ENCODE peak calls at places on chromosomes 7 and 10, in seven cellular contexts. T, Y, B, R, M, A and L are unnamed samples.

GRCh38 chr10:5581670-5582566 is 57.2 kb downstream of the CALML3 start:
- DNase-seq in M (no peak), B (no peak), T (no peak), R (no peak), A (peak; percentile 77), Y (no peak), L (no peak)

GRCh38 chr7:138556771-138557484 is 96.9 kb downstream of the TRIM24 start:
- DNase-seq in M (no peak), B (no peak), R (no peak), T (no peak), A (peak; percentile 11), Y (no peak), L (no peak)

GRCh38 chr10:78913219-78914059 is 155.3 kb upstream of the ZMIZ1 start:
- DNase-seq in R (no peak), M (no peak), T (no peak), B (no peak), A (peak; percentile 58), Y (no peak), L (no peak)

GRCh38 chr10:89064764-89065163 is 74.2 kb downstream of the FAS start:
- DNase-seq in T (peak; percentile 52), A (no peak), M (no peak), B (no peak), R (no peak), Y (no peak), L (no peak)

GRCh38 chr10:132407846-132408278 is 10.9 kb downstream of the PWWP2B start:
- DNase-seq in Y (no peak), T (no peak), B (no peak), A (peak; percentile 17), M (peak; percentile 92), R (no peak), L (peak; percentile 94)

GRCh38 chr7:68488366-68489060 is 1109.8 kb upstream of the AUTS2 start:
- DNase-seq in A (no peak), Y (no peak), M (no peak), T (no peak), R (no peak), B (no peak), L (no peak)

GRCh38 chr10:84599254-84599653 is 270.9 kb downstream of the CCSER2 start:
- DNase-seq in R (no peak), Y (no peak), A (no peak), M (no peak), B (no peak), T (no peak), L (peak; percentile 53)

GRCh38 chr10:89588671-89589070 is 53.3 kb upstream of the SLC16A12 start:
- DNase-seq in B (no peak), M (no peak), Y (no peak), T (no peak), A (no peak), R (no peak), L (no peak)

GRCh38 chr7:127943541-127944521 is 87.4 kb downstream of the LRRC4 start:
- DNase-seq in A (no peak), T (peak; percentile 14), B (no peak), R (no peak), Y (peak; percentile 35), M (peak; percentile 36), L (no peak)

GRCh38 chr7:95693551-95694333 is 78.6 kb upstream of the DYNC1I1 start:
- DNase-seq in M (no peak), R (no peak), B (no peak), Y (no peak), T (no peak), A (no peak), L (no peak)

GRCh38 chr7:82567841-82568240 is 124.3 kb upstream of the CACNA2D1 start:
- DNase-seq in T (no peak), R (no peak), M (no peak), B (no peak), Y (no peak), A (no peak), L (no peak)

GRCh38 chr7:82562716-82563404 is 119.3 kb upstream of the CACNA2D1 start:
- DNase-seq in Y (no peak), R (no peak), B (no peak), A (no peak), T (no peak), M (no peak), L (no peak)

GRCh38 chr7:82567356-82567755 is 123.8 kb upstream of the CACNA2D1 start:
- DNase-seq in T (no peak), Y (no peak), A (no peak), M (no peak), R (no peak), B (no peak), L (no peak)

GRCh38 chr7:82572195-82572880 is 128.8 kb upstream of the CACNA2D1 start:
- DNase-seq in T (peak; percentile 97), Y (peak; percentile 88), A (peak; percentile 76), M (peak; percentile 95), R (peak; percentile 65), B (peak; percentile 61), L (peak; percentile 95)

DNA sequence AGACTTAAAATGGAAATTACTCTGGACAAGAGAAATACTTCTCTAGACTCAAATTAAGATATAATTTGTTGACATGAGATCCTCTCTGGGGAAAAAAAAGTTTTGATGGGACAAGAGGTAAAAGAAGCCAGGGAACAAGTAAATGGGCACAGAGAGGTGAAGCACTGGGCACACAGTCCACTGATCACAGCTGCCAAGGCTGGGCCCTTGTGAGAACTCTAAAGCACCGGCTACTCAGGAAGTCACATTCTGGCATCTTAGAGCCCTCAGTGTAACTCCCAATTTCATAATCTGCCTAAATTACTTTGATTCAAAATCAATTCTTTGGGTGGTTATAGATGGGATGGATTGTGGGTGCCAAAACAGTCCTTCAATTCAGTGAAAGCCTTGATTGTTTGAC is 123.2 kb upstream of the CACNA2D1 start:
- DNase-seq in R (no peak), Y (peak; percentile 9), T (no peak), B (no peak), A (no peak), M (no peak), L (no peak)
- H3K27ac ChIP-seq in R (no peak overlapping the region), Y (no peak overlapping the region), T (no peak overlapping the region), B (no peak overlapping the region), A (no peak overlapping the region), M (no peak overlapping the region), L (no peak overlapping the region)

DNA sequence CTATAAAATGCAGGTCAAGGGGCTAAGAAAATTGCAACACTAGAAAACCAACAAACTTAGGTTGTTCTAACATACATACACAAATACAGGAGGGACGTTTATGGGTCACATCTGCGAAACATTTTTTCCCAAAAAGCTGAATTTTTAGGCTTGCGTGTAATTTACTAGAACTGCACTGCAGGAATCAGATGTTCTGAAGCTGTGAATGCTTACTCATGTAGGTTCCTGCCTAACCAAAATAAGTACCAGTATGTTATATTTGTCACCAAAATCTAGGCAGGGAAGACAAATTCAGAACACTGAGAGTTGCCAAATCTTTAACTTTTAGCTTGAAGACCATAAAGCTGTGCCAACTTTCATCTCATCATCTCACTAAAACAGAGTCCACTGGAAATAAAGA is 5.8 kb downstream of the UBE2H start:
- DNase-seq in A (no peak), B (no peak), R (no peak), M (no peak), T (no peak), Y (no peak), L (no peak)
- H3K4me3 ChIP-seq in A (no peak overlapping the region), B (no peak overlapping the region), R (no peak overlapping the region), M (no peak overlapping the region), T (no peak overlapping the region), Y (no peak overlapping the region), L (no peak overlapping the region)

GRCh38 chr10:27252267-27253000 is 11.8 kb upstream of the ACBD5 start:
- DNase-seq in T (peak; percentile 57), B (no peak), Y (peak; percentile 65), M (peak; percentile 78), R (peak; percentile 83), A (no peak), L (peak; percentile 98)
- TF ChIP-seq CTCF in T (peak; percentile 44), B (peak; percentile 74), Y (peak; percentile 89), M (no peak), R (peak; percentile 84), A (no peak), L (peak; percentile 97)

GRCh38 chr10:33274096-33274785 is 60.2 kb downstream of the NRP1 start:
- DNase-seq in R (no peak), Y (no peak), A (no peak), B (no peak), M (no peak), T (no peak), L (no peak)

GRCh38 chr10:33277135-33277536 is 57.3 kb downstream of the NRP1 start:
- DNase-seq in M (peak; percentile 51), T (peak; percentile 34), A (no peak), B (peak; percentile 49), R (no peak), Y (peak; percentile 90), L (no peak)

GRCh38 chr10:33279276-33279675 is 55.2 kb downstream of the NRP1 start:
- DNase-seq in Y (no peak), T (no peak), M (no peak), B (no peak), A (no peak), R (no peak), L (no peak)

GRCh38 chr10:33273295-33274002 is 61.0 kb downstream of the NRP1 start:
- DNase-seq in T (peak; percentile 66), B (peak; percentile 61), Y (peak; percentile 87), R (no peak), M (peak; percentile 90), A (no peak), L (peak; percentile 63)

GRCh38 chr10:33276282-33276923 is 58.1 kb downstream of the NRP1 start:
- DNase-seq in T (no peak), B (no peak), M (no peak), A (no peak), R (no peak), Y (no peak), L (no peak)
- H3K27ac ChIP-seq in T (no peak overlapping the region), B (peak overlapping the region; percentile 79), M (no peak overlapping the region), A (no peak overlapping the region), R (no peak overlapping the region), Y (peak overlapping the region; percentile 68), L (no peak overlapping the region)

DNA sequence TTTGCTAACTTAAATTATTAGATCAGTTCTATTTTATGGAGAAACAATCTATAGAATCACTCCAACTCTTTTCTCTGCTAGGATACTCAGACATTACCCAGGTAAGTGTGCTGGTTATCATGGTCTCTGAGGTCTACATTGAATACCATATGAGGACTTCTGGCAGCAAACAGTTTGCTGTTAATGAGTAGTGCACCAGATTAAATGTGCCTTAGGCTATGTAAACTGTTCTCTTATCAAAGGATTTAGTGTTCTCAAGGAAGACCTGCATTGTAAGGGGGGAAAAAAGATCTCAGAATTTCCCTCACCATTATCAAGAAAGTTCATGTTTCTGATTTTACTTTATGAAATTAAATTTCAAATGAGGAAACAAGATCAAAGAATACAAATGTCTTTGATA is 107.5 kb downstream of the ITGB8 start:
- DNase-seq in A (no peak), B (no peak), T (no peak), R (no peak), M (no peak), Y (no peak), L (no peak)
- H3K4me3 ChIP-seq in A (no peak overlapping the region), B (no peak overlapping the region), T (no peak overlapping the region), R (no peak overlapping the region), M (no peak overlapping the region), Y (no peak overlapping the region), L (peak overlapping the region; percentile 56)

GRCh38 chr10:52566471-52567246 is 205.9 kb downstream of the MBL2 start:
- DNase-seq in R (no peak), Y (no peak), T (no peak), B (no peak), M (no peak), A (peak; percentile 10), L (no peak)
- TF ChIP-seq CTCF in R (no peak), Y (peak; percentile 31), T (no peak), B (no peak), M (no peak), A (peak; percentile 80), L (peak; percentile 89)